ENCODE peak calls at places on chromosomes 3 and 15, in nine cellular contexts. X is transverse colon, U is esophagus muscularis mucosa, G is stomach, K is H1, I is ovary, Z is A549, N is HepG2, O is tibial nerve. J is an unnamed sample.

GRCh38 chr3:69647081-69647480 is 92.2 kb upstream of the MITF start:
- DNase-seq in X (no peak), U (no peak), G (no peak), K (no peak), I (no peak), Z (no peak), N (no peak), O (no peak), J (no peak)

GRCh38 chr15:70436428-70436827 is 326.9 kb downstream of the UACA start:
- DNase-seq in X (no peak), U (no peak), G (no peak), K (no peak), I (no peak), Z (no peak), N (no peak), O (no peak), J (no peak)

GRCh38 chr15:88247914-88248313 is 8.6 kb downstream of the NTRK3 start:
- DNase-seq in X (no peak), U (no peak), G (no peak), K (no peak), I (no peak), Z (no peak), N (no peak), O (no peak), J (no peak)

GRCh38 chr15:46277994-46278885 is 643.4 kb downstream of the SQOR start:
- DNase-seq in X (no peak), U (no peak), G (no peak), K (no peak), I (no peak), Z (no peak), N (no peak), O (no peak), J (no peak)

GRCh38 chr3:170040283-170040907 is 2.6 kb downstream of the GPR160 start:
- DNase-seq in X (no peak), U (no peak), G (no peak), K (no peak), I (no peak), Z (no peak), N (no peak), O (no peak), J (no peak)

GRCh38 chr3:187406927-187407326 is 38.7 kb downstream of the RTP4 start:
- DNase-seq in X (no peak), U (no peak), G (no peak), K (no peak), I (no peak), Z (no peak), N (no peak), O (no peak), J (no peak)

GRCh38 chr3:187197255-187197654 is at the start of gene RTP1:
- DNase-seq in X (no peak), U (no peak), G (no peak), K (no peak), I (no peak), Z (no peak), N (no peak), O (no peak), J (no peak)

GRCh38 chr15:34271493-34271892 is 46.7 kb downstream of the EMC4 start:
- DNase-seq in X (no peak), U (no peak), G (no peak), K (no peak), I (no peak), Z (no peak), N (peak; percentile 3), O (no peak), J (no peak)

GRCh38 chr3:158488670-158489069 is 82.3 kb upstream of the MLF1 start:
- DNase-seq in X (no peak), U (no peak), G (no peak), K (no peak), I (no peak), Z (no peak), N (no peak), O (no peak), J (no peak)

GRCh38 chr15:39581501-39582285 is 814 bp downstream of the THBS1 start:
- DNase-seq in X (peak; percentile 82), U (peak; percentile 92), G (peak; percentile 65), K (no peak), I (peak; percentile 64), Z (peak; percentile 52), N (peak; percentile 78), O (peak; percentile 48), J (peak; percentile 88)

GRCh38 chr15:48244923-48245322 is 38.8 kb downstream of the SLC12A1 start:
- DNase-seq in X (no peak), U (no peak), G (no peak), K (no peak), I (no peak), Z (no peak), N (no peak), O (no peak), J (no peak)

GRCh38 chr15:47437492-47437891 is 279.8 kb upstream of the SEMA6D start:
- DNase-seq in X (no peak), U (no peak), G (no peak), K (no peak), I (no peak), Z (no peak), N (no peak), O (no peak), J (no peak)

GRCh38 chr15:99090011-99090699 is 14.7 kb upstream of the SYNM start:
- DNase-seq in X (peak; percentile 26), U (no peak), G (no peak), K (no peak), I (no peak), Z (no peak), N (no peak), O (no peak), J (no peak)

GRCh38 chr3:70040386-70040785 is 40.9 kb downstream of the SAMMSON start:
- DNase-seq in X (no peak), U (no peak), G (no peak), K (no peak), I (no peak), Z (no peak), N (no peak), O (no peak), J (no peak)

GRCh38 chr3:107796786-107797185 is 274.0 kb downstream of the BBX start:
- DNase-seq in X (no peak), U (no peak), G (no peak), K (no peak), I (no peak), Z (no peak), N (peak; percentile 74), O (no peak), J (no peak)

GRCh38 chr3:51874889-51875288 is 512 bp downstream of the IQCF5 start:
- DNase-seq in X (no peak), U (no peak), G (no peak), K (no peak), I (no peak), Z (no peak), N (no peak), O (no peak), J (no peak)

GRCh38 chr3:153372326-153372725 is 210.3 kb downstream of the RAP2B start:
- DNase-seq in X (no peak), U (no peak), G (no peak), K (no peak), I (no peak), Z (no peak), N (no peak), O (no peak), J (no peak)

DNA sequence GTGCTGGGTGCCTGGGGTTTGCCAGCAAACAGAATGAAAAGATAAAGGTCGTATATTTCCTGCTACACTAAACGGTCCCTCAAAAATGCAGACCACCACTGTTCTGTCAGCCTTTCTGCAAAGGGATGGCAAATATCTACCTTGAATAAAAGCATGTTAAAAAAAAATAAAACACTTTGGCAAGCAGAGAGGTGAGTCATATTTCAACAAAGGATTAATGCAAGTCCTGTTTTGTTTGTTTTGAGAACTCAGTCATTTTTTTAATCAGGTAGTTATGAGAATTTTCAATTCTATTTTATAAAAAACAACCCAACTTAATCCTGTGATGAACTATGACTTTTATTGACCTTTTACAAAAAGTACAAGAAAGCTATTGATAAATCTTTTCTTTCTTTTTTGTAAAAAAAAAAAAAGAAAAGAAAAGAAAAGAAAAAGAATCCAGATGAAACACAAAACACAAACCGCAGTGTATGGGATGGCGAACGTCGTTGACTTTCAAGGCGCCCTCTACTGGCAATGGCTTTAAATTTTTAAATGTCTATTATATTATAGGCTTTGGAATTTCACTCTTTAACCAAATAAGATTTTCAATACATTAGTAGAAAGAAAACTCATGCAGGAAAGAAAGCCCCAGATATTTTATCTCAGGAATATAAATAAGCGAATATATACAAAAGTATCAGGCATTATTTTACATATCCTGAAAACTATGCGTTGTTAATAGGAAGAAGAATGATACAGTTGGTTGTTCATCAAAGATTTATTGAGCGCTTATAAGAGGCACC is 87.8 kb downstream of the NCEH1 start:
- DNase-seq in X (peak; percentile 29), U (peak; percentile 89), G (peak; percentile 38), K (no peak), I (no peak), Z (no peak), N (no peak), O (no peak), J (no peak)
- TF ChIP-seq EP300 in X (no peak), U (no peak), G (no peak), K (no peak), I (no peak), Z (no peak), N (no peak), O (no peak), J (no peak)

DNA sequence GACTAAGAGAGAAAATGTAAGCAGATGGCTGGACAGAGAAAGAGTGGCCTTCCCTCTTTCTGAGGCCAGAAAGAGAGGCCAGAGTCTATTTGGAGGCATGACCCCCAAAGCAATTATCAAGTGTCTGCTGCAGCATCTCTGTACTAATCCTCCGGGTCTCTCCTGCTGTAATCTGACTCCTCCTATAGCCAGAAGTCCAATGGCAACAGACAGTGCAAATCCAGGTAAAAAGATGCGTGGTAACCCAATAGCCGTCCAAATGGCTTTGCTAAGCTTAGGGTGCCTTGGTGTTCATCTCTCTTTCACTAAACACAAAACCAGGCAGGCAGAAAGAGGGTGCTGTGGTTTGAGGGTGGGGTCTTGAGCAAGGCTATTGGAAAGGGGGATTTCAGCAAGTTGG is 91.6 kb downstream of the ADCY5 start:
- DNase-seq in X (no peak), U (no peak), G (no peak), K (no peak), I (no peak), Z (no peak), N (no peak), O (no peak), J (peak; percentile 20)
- H3K4me3 ChIP-seq in X (no peak overlapping the region), U (no peak overlapping the region), G (no peak overlapping the region), K (no peak overlapping the region), I (no peak overlapping the region), Z (no peak overlapping the region), N (no peak overlapping the region), O (no peak overlapping the region), J (no peak overlapping the region)

GRCh38 chr15:29103825-29104565 is 165.6 kb downstream of the NSMCE3 start:
- DNase-seq in X (peak; percentile 58), U (no peak), G (peak; percentile 44), K (peak; percentile 66), I (peak; percentile 86), Z (peak; percentile 70), N (no peak), O (peak; percentile 27), J (peak; percentile 78)
- TF ChIP-seq CTCF in X (peak; percentile 81), U (peak; percentile 93), G (peak; percentile 72), K (peak; percentile 94), I (peak; percentile 81), Z (peak; percentile 88), N (peak; percentile 40), O (peak; percentile 90), J (peak; percentile 86)

DNA sequence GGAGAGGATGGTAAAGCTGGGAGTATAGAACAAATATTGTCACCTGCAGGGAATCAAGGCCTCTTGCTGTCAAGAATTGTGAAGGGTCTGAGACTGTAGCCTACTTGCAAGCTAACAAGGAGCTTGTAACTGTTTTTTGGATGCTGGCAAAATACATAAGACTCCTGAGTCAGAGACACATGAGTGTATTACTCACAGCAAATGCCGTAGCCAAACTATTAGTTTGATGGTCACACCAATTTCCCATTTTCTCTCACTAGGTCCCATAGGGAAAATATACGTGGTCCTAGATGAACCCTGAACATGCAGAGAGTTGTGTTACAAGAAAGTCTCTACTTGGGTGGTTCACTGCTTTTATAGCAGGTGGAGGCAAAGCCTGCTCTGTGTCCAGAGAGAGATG is 44.7 kb upstream of the LIPC start:
- DNase-seq in X (no peak), U (no peak), G (no peak), K (no peak), I (no peak), Z (no peak), N (no peak), O (no peak), J (no peak)
- TF ChIP-seq EP300 in X (no peak), U (no peak), G (no peak), K (no peak), I (no peak), Z (no peak), N (no peak), O (no peak), J (no peak)

J was measured in sigmoid colon.